ENCODE peak calls at places on chromosomes 5 and 9, in eight cellular contexts. S, L, N, C, G, V, Z and F are unnamed samples.

GRCh38 chr9:131657031-131657377 is 82.9 kb downstream of the RAPGEF1 start:
- DNase-seq in S (no peak), L (no peak), N (no peak), C (no peak), G (peak), V (no peak), Z (no peak), F (no peak)

GRCh38 chr5:173204185-173204979 is 30.6 kb downstream of the NKX2-5 start:
- DNase-seq in S (no peak), L (peak), N (no peak), C (no peak), G (peak), V (no peak), Z (no peak), F (peak)

GRCh38 chr9:34158362-34158869 is 20.4 kb upstream of the UBAP1 start:
- DNase-seq in S (peak), L (peak), N (no peak), C (no peak), G (no peak), V (peak), Z (no peak), F (no peak)

GRCh38 chr9:137464291-137464999 is 5.3 kb upstream of the NSMF start:
- DNase-seq in S (no peak), L (no peak), N (peak), C (peak), G (no peak), V (no peak), Z (peak), F (no peak)

GRCh38 chr9:35526087-35526801 is 36.3 kb downstream of the RUSC2 start:
- DNase-seq in S (no peak), L (peak), N (no peak), C (no peak), G (no peak), V (no peak), Z (no peak), F (peak)

GRCh38 chr9:127176631-127177030 is 54.2 kb upstream of the ANGPTL2 start:
- DNase-seq in S (no peak), L (no peak), N (no peak), C (no peak), G (no peak), V (no peak), Z (peak), F (no peak)

GRCh38 chr5:56686337-56687198 is 128.8 kb upstream of the MAP3K1 start:
- DNase-seq in S (no peak), L (no peak), N (no peak), C (no peak), G (peak), V (no peak), Z (no peak), F (no peak)

GRCh38 chr9:8613346-8613825 is 813.8 kb upstream of the DMAC1 start:
- DNase-seq in S (no peak), L (no peak), N (no peak), C (no peak), G (no peak), V (no peak), Z (no peak), F (peak)

GRCh38 chr9:124527781-124528180 is 20.6 kb upstream of the NR5A1 start:
- DNase-seq in S (no peak), L (peak), N (no peak), C (peak), G (no peak), V (no peak), Z (no peak), F (peak)

GRCh38 chr9:117405950-117406705 is 8.7 kb downstream of the ASTN2 start:
- DNase-seq in S (peak), L (no peak), N (no peak), C (peak), G (no peak), V (no peak), Z (no peak), F (no peak)

GRCh38 chr9:36991516-36992134 is 42.4 kb downstream of the PAX5 start:
- DNase-seq in S (peak), L (no peak), N (no peak), C (peak), G (no peak), V (no peak), Z (no peak), F (peak)

GRCh38 chr5:8458038-8458383 is 589.1 kb downstream of the MTRR start:
- DNase-seq in S (no peak), L (peak), N (no peak), C (peak), G (no peak), V (no peak), Z (no peak), F (peak)

GRCh38 chr9:89666950-89667349 is 62.1 kb downstream of the GADD45G start:
- DNase-seq in S (no peak), L (no peak), N (no peak), C (peak), G (no peak), V (no peak), Z (no peak), F (no peak)

DNA sequence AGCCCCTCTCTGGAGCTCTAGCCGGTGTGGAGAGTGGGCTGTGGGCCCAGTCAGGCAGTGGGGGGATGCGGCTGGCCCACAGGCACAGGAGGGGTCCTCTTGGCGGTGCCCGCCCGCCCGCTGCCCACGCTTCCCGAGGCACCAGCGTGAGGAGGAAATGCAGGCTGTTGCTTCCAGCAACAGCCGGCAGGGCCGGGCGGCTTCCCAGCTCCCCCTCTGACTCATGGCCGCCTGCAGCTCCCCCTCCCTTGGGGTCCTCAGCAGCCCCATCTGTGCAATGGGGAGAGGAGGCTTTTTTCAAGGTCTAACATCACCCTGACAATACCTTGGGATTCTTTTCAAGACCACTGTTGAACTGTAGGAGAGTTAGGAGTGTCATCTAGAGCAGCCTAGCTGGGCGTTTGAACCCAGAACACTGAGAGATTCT is 10.4 kb downstream of the CXXC5 start:
- DNase-seq in S (no peak), L (peak), N (peak), C (peak), G (no peak), V (no peak), Z (no peak), F (peak)
- H3K4me3 ChIP-seq in S (no peak), L (no peak), N (no peak), C (peak), G (no peak), V (no peak), Z (no peak), F (no peak)

GRCh38 chr5:177472460-177473441 is 683 bp downstream of the DBN1 start:
- DNase-seq in S (peak), L (no peak), N (no peak), C (peak), G (no peak), V (no peak), Z (no peak), F (no peak)

GRCh38 chr5:177469750-177470525 is 3.5 kb downstream of the DBN1 start:
- DNase-seq in S (no peak), L (no peak), N (no peak), C (peak), G (no peak), V (no peak), Z (no peak), F (no peak)

GRCh38 chr5:177469061-177469628 is 4.3 kb downstream of the DBN1 start:
- DNase-seq in S (peak), L (no peak), N (no peak), C (peak), G (no peak), V (no peak), Z (no peak), F (peak)

GRCh38 chr5:177471610-177472356 is 1.7 kb downstream of the DBN1 start:
- DNase-seq in S (no peak), L (peak), N (no peak), C (peak), G (no peak), V (no peak), Z (no peak), F (peak)

DNA sequence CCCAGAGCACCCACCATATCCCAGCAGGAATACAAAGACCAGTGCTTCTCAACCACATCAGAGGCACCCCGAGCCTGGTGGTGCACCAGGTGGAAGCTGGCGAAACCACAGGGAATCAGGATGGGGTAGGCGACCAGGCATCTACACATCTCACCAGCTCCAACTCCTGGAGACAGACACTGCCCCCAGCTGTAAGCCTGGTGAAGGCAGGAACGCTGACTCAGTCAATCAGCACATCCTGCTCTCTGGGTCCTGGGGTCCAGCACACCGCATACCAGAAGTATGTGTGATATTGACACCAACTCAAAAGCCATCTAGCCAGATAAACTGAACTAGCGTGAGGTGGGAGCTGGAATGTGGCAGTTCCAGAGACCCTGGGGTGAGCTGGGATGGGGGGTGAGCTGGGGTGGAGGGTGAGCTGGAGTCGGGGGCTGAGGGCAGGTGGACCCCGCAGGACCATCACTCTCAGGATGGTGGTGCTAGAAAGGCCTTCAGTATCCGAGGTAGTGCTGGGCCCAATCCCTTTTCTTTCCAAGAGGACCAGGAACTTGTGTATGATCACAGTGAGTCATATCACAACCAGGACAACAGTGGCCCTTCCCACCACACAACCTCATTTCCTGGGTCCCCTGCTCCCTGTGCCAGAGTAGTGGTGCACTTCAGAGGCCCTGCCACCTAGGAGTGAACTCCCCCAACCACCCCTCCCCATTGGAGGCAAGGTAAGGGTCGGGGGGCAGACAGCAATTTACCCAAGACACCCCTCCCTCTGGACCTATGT is 2.5 kb downstream of the DBN1 start:
- DNase-seq in S (peak), L (no peak), N (no peak), C (peak), G (no peak), V (no peak), Z (no peak), F (peak)
- H3K4me3 ChIP-seq in S (no peak), L (peak), N (no peak), C (peak), G (no peak), V (peak), Z (no peak), F (peak)

GRCh38 chr5:150626853-150627276 is 13.6 kb upstream of the SYNPO start:
- DNase-seq in S (no peak), L (no peak), N (peak), C (peak), G (no peak), V (no peak), Z (peak), F (no peak)
- H3K4me3 ChIP-seq in S (no peak), L (no peak), N (peak), C (no peak), G (no peak), V (no peak), Z (peak), F (no peak)

GRCh38 chr5:106875591-106876297 is 795.0 kb downstream of the EFNA5 start:
- DNase-seq in S (peak), L (peak), N (no peak), C (peak), G (no peak), V (no peak), Z (no peak), F (peak)

GRCh38 chr5:106874974-106875373 is 795.8 kb downstream of the EFNA5 start:
- DNase-seq in S (no peak), L (no peak), N (no peak), C (no peak), G (no peak), V (no peak), Z (no peak), F (no peak)

GRCh38 chr5:106874531-106874930 is 796.2 kb downstream of the EFNA5 start:
- DNase-seq in S (no peak), L (no peak), N (peak), C (no peak), G (no peak), V (no peak), Z (no peak), F (no peak)

GRCh38 chr5:106876298-106876622 is 794.5 kb downstream of the EFNA5 start:
- DNase-seq in S (no peak), L (no peak), N (peak), C (no peak), G (no peak), V (no peak), Z (no peak), F (no peak)

GRCh38 chr5:106873558-106873957 is 797.2 kb downstream of the EFNA5 start:
- DNase-seq in S (no peak), L (no peak), N (no peak), C (no peak), G (no peak), V (no peak), Z (no peak), F (no peak)
- H3K4me3 ChIP-seq in S (no peak), L (no peak), N (no peak), C (no peak), G (no peak), V (no peak), Z (no peak), F (no peak)

GRCh38 chr5:139765409-139766217 is 30.0 kb upstream of the PSD2 start:
- DNase-seq in S (peak), L (peak), N (peak), C (peak), G (peak), V (no peak), Z (peak), F (peak)
- H3K4me3 ChIP-seq in S (peak), L (peak), N (no peak), C (peak), G (peak), V (peak), Z (no peak), F (peak)

DNA sequence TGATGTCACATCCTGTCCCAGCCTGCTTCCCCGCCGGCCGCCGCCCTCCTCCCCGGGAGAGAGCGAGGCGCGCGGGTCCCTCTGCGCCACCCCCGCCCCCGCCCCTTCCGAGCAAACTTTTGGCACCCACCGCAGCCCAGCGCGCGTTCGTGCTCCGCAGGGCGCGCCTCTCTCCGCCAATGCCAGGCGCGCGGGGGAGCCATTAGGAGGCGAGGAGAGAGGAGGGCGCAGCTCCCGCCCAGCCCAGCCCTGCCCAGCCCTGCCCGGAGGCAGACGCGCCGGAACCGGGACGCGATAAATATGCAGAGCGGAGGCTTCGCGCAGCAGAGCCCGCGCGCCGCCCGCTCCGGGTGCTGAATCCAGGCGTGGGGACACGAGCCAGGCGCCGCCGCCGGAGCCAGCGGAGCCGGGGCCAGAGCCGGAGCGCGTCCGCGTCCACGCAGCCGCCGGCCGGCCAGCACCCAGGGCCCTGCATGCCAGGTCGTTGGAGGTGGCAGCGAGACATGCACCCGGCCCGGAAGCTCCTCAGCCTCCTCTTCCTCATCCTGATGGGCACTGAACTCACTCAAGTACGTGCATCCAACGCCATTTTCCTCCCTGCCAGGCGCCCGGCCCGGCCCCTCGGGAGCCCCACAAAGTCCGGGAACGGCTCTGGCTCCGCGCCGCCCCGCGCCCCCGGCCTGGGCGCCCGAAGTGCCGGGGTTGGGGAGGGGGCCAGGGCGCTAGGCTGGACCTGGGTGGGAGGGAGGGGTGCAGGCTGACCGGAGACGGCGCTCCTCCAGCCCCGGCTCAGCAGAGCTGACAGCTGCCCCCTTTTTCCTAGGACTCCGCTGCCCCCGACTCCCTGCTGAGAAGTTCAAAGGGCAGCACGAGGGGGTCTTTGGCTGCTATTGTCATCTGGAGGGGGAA is 12.0 kb upstream of the OLFM1 start:
- DNase-seq in S (peak), L (no peak), N (no peak), C (peak), G (no peak), V (no peak), Z (peak), F (peak)
- H3K4me3 ChIP-seq in S (peak), L (peak), N (no peak), C (no peak), G (no peak), V (no peak), Z (no peak), F (peak)